ENCODE peak calls at places on chromosomes 12 and 14, in seven cellular contexts. One of them, this sample, is unnamed.

GRCh38 chr14:50084666-50085065 is 31.7 kb downstream of the VCPKMT start:
- DNase-seq in mammary epithelial cell: no peak
- DNase-seq in BJ: no peak
- DNase-seq in psoas muscle: no peak
- DNase-seq in CD8-positive, alpha-beta T cell: no peak
- DNase-seq in spleen: no peak
- DNase-seq in HFF-Myc: no peak
- DNase-seq in this sample: no peak

GRCh38 chr14:80100681-80101080 is 110.6 kb downstream of the DIO2 start:
- DNase-seq in mammary epithelial cell: no peak
- DNase-seq in BJ: no peak
- DNase-seq in psoas muscle: no peak
- DNase-seq in CD8-positive, alpha-beta T cell: no peak
- DNase-seq in spleen: no peak
- DNase-seq in HFF-Myc: no peak
- DNase-seq in this sample: no peak

GRCh38 chr12:93377252-93377542 is 528 bp upstream of the NUDT4 start:
- DNase-seq in mammary epithelial cell: no peak
- DNase-seq in BJ: no peak
- DNase-seq in psoas muscle: no peak
- DNase-seq in CD8-positive, alpha-beta T cell: no peak
- DNase-seq in spleen: no peak
- DNase-seq in HFF-Myc: no peak
- DNase-seq in this sample: no peak

GRCh38 chr14:94051115-94051514 is 25.0 kb downstream of the OTUB2 start:
- DNase-seq in mammary epithelial cell: peak; percentile 24
- DNase-seq in BJ: no peak
- DNase-seq in psoas muscle: no peak
- DNase-seq in CD8-positive, alpha-beta T cell: no peak
- DNase-seq in spleen: peak; percentile 63
- DNase-seq in HFF-Myc: no peak
- DNase-seq in this sample: peak; percentile 66

GRCh38 chr12:69123909-69124638 is 115.3 kb upstream of the CPSF6 start:
- DNase-seq in mammary epithelial cell: no peak
- DNase-seq in BJ: no peak
- DNase-seq in psoas muscle: no peak
- DNase-seq in CD8-positive, alpha-beta T cell: no peak
- DNase-seq in spleen: no peak
- DNase-seq in HFF-Myc: no peak
- DNase-seq in this sample: no peak

GRCh38 chr14:79405511-79405910 is 805.8 kb downstream of the DIO2 start:
- DNase-seq in mammary epithelial cell: no peak
- DNase-seq in BJ: no peak
- DNase-seq in psoas muscle: no peak
- DNase-seq in CD8-positive, alpha-beta T cell: no peak
- DNase-seq in spleen: no peak
- DNase-seq in HFF-Myc: no peak
- DNase-seq in this sample: no peak

GRCh38 chr12:115149279-115149678 is 465.3 kb upstream of the TBX3 start:
- DNase-seq in mammary epithelial cell: no peak
- DNase-seq in BJ: no peak
- DNase-seq in psoas muscle: no peak
- DNase-seq in CD8-positive, alpha-beta T cell: no peak
- DNase-seq in spleen: no peak
- DNase-seq in HFF-Myc: no peak
- DNase-seq in this sample: no peak

GRCh38 chr12:13156277-13156676 is 40.2 kb upstream of the EMP1 start:
- DNase-seq in mammary epithelial cell: no peak
- DNase-seq in BJ: no peak
- DNase-seq in psoas muscle: no peak
- DNase-seq in CD8-positive, alpha-beta T cell: no peak
- DNase-seq in spleen: no peak
- DNase-seq in HFF-Myc: no peak
- DNase-seq in this sample: no peak

GRCh38 chr12:131863711-131864396 is 30.6 kb upstream of the ULK1 start:
- DNase-seq in mammary epithelial cell: no peak
- DNase-seq in BJ: no peak
- DNase-seq in psoas muscle: no peak
- DNase-seq in CD8-positive, alpha-beta T cell: no peak
- DNase-seq in spleen: no peak
- DNase-seq in HFF-Myc: no peak
- DNase-seq in this sample: no peak

GRCh38 chr12:26571539-26571938 is 261.5 kb downstream of the ITPR2 start:
- DNase-seq in mammary epithelial cell: no peak
- DNase-seq in BJ: no peak
- DNase-seq in psoas muscle: no peak
- DNase-seq in CD8-positive, alpha-beta T cell: no peak
- DNase-seq in spleen: no peak
- DNase-seq in HFF-Myc: no peak
- DNase-seq in this sample: no peak

GRCh38 chr14:47022721-47023120 is 371.1 kb upstream of the RPL10L start:
- DNase-seq in mammary epithelial cell: peak; percentile 73
- DNase-seq in BJ: no peak
- DNase-seq in psoas muscle: no peak
- DNase-seq in CD8-positive, alpha-beta T cell: no peak
- DNase-seq in spleen: no peak
- DNase-seq in HFF-Myc: no peak
- DNase-seq in this sample: no peak

GRCh38 chr14:54902143-54902520 is 494 bp downstream of the GCH1 start:
- DNase-seq in mammary epithelial cell: peak; percentile 71
- DNase-seq in BJ: no peak
- DNase-seq in psoas muscle: peak; percentile 78
- DNase-seq in CD8-positive, alpha-beta T cell: peak; percentile 53
- DNase-seq in spleen: peak; percentile 95
- DNase-seq in HFF-Myc: no peak
- DNase-seq in this sample: peak; percentile 67

GRCh38 chr12:91355150-91356006 is 172.8 kb upstream of the DCN start:
- DNase-seq in mammary epithelial cell: peak; percentile 49
- DNase-seq in BJ: no peak
- DNase-seq in psoas muscle: peak; percentile 57
- DNase-seq in CD8-positive, alpha-beta T cell: no peak
- DNase-seq in spleen: peak; percentile 73
- DNase-seq in HFF-Myc: peak; percentile 71
- DNase-seq in this sample: peak; percentile 88

GRCh38 chr14:69814397-69814796 is 17.4 kb upstream of the SLC10A1 start:
- DNase-seq in mammary epithelial cell: no peak
- DNase-seq in BJ: no peak
- DNase-seq in psoas muscle: no peak
- DNase-seq in CD8-positive, alpha-beta T cell: no peak
- DNase-seq in spleen: no peak
- DNase-seq in HFF-Myc: no peak
- DNase-seq in this sample: no peak

GRCh38 chr14:69811227-69811867 is 14.3 kb upstream of the SLC10A1 start:
- DNase-seq in mammary epithelial cell: no peak
- DNase-seq in BJ: no peak
- DNase-seq in psoas muscle: no peak
- DNase-seq in CD8-positive, alpha-beta T cell: no peak
- DNase-seq in spleen: no peak
- DNase-seq in HFF-Myc: no peak
- DNase-seq in this sample: no peak

GRCh38 chr14:69811868-69812252 is 14.8 kb upstream of the SLC10A1 start:
- DNase-seq in mammary epithelial cell: no peak
- DNase-seq in BJ: no peak
- DNase-seq in psoas muscle: no peak
- DNase-seq in CD8-positive, alpha-beta T cell: no peak
- DNase-seq in spleen: no peak
- DNase-seq in HFF-Myc: no peak
- DNase-seq in this sample: no peak

GRCh38 chr14:69815556-69815955 is 18.5 kb upstream of the SLC10A1 start:
- DNase-seq in mammary epithelial cell: no peak
- DNase-seq in BJ: no peak
- DNase-seq in psoas muscle: no peak
- DNase-seq in CD8-positive, alpha-beta T cell: no peak
- DNase-seq in spleen: no peak
- DNase-seq in HFF-Myc: no peak
- DNase-seq in this sample: no peak

GRCh38 chr14:69812725-69813124 is 15.7 kb upstream of the SLC10A1 start:
- DNase-seq in mammary epithelial cell: no peak
- DNase-seq in BJ: no peak
- DNase-seq in psoas muscle: no peak
- DNase-seq in CD8-positive, alpha-beta T cell: no peak
- DNase-seq in spleen: no peak
- DNase-seq in HFF-Myc: no peak
- DNase-seq in this sample: no peak
- TF ChIP-seq CTCF in mammary epithelial cell: peak; percentile 4
- TF ChIP-seq CTCF in BJ: no peak
- TF ChIP-seq CTCF in psoas muscle: no peak
- TF ChIP-seq CTCF in CD8-positive, alpha-beta T cell: no peak
- TF ChIP-seq CTCF in spleen: no peak
- TF ChIP-seq CTCF in HFF-Myc: no peak
- TF ChIP-seq CTCF in this sample: no peak

GRCh38 chr14:70879448-70879847 is 27.8 kb upstream of the PCNX1 start:
- DNase-seq in mammary epithelial cell: no peak
- DNase-seq in BJ: no peak
- DNase-seq in psoas muscle: no peak
- DNase-seq in CD8-positive, alpha-beta T cell: no peak
- DNase-seq in spleen: no peak
- DNase-seq in HFF-Myc: no peak
- DNase-seq in this sample: no peak

GRCh38 chr14:70885343-70886014 is 21.8 kb upstream of the PCNX1 start:
- DNase-seq in mammary epithelial cell: no peak
- DNase-seq in BJ: no peak
- DNase-seq in psoas muscle: no peak
- DNase-seq in CD8-positive, alpha-beta T cell: no peak
- DNase-seq in spleen: no peak
- DNase-seq in HFF-Myc: no peak
- DNase-seq in this sample: no peak

GRCh38 chr14:70882771-70883492 is 24.3 kb upstream of the PCNX1 start:
- DNase-seq in mammary epithelial cell: peak; percentile 74
- DNase-seq in BJ: no peak
- DNase-seq in psoas muscle: no peak
- DNase-seq in CD8-positive, alpha-beta T cell: no peak
- DNase-seq in spleen: no peak
- DNase-seq in HFF-Myc: peak; percentile 82
- DNase-seq in this sample: peak; percentile 90

GRCh38 chr14:70884595-70885342 is 22.5 kb upstream of the PCNX1 start:
- DNase-seq in mammary epithelial cell: peak; percentile 65
- DNase-seq in BJ: no peak
- DNase-seq in psoas muscle: no peak
- DNase-seq in CD8-positive, alpha-beta T cell: no peak
- DNase-seq in spleen: no peak
- DNase-seq in HFF-Myc: no peak
- DNase-seq in this sample: no peak

DNA sequence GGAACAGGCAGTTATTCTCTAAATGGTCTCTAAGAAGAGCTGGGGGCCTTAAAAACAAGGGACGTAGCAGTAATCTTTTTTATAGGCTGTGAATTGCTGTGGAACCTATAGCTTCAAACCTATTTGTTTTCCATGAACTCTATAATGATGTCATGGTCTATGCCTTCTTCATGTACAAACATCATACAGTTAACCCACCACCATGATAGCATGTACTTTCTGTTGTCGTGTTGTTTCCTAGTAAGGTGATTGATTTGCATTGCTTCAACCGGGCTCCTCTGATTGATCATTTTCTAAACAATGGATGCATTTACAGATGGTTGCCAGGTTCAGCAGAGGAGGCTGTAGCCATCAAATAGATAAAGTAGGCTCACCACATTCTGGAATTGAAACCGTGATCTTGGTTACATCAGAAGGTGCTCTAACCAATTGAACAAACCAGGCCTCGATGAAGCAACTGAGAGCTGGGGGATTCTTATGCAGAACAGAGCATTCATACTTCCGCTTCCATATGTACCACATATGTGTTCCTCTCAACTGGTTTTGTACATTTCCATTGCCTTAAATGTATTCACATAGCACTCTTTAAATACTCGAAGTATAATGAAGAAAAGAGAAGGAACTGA is 25.6 kb upstream of the PCNX1 start:
- DNase-seq in mammary epithelial cell: no peak
- DNase-seq in BJ: no peak
- DNase-seq in psoas muscle: no peak
- DNase-seq in CD8-positive, alpha-beta T cell: no peak
- DNase-seq in spleen: no peak
- DNase-seq in HFF-Myc: no peak
- DNase-seq in this sample: no peak
- H3K4me3 ChIP-seq in mammary epithelial cell: no peak overlapping the region
- H3K4me3 ChIP-seq in BJ: no peak overlapping the region
- H3K4me3 ChIP-seq in psoas muscle: no peak overlapping the region
- H3K4me3 ChIP-seq in CD8-positive, alpha-beta T cell: no peak overlapping the region
- H3K4me3 ChIP-seq in spleen: no peak overlapping the region
- H3K4me3 ChIP-seq in HFF-Myc: no peak overlapping the region
- H3K4me3 ChIP-seq in this sample: no peak overlapping the region

DNA sequence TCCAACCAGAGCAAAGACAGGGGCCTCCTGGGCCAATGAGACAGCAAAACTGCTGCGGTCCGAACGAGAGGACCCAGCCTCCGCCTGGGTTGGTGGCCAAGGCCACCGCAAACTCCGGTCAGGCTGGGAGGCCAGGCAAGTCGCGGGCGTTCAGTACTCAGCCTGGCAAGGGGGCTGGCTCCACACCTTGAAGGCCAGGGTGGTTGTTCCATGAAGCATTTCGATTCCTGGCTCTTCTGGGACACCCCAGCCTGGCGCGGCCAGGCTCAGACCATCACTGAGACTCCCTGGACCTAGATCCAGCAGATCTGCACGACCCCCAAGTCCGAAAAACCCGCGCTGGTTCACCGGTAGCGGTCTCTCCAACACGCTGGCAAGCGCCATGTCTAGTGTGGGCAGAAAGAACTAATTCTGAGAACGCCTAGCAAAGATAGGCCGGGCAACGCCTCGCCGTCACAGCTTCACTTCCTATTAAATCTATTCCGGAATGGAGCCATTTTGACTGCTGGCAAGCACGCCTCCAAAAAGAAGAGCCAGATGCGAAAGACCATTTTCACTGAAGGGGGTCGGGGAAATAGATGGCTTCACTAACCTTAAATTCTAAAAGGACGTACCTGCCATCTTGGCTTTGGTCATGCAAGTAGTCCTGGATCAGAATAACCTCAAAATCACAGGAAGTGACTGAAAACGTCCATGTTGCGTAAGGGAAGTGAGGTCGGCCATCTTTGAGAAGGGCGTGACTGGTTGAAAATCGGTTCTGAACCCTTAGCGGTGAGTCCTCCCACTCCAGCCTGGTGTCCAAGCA is at the start of gene PSMB5:
- DNase-seq in mammary epithelial cell: peak; percentile 93
- DNase-seq in BJ: peak; percentile 79
- DNase-seq in psoas muscle: peak; percentile 89
- DNase-seq in CD8-positive, alpha-beta T cell: peak; percentile 79
- DNase-seq in spleen: peak; percentile 94
- DNase-seq in HFF-Myc: peak; percentile 90
- DNase-seq in this sample: peak; percentile 97
- TF ChIP-seq CTCF in mammary epithelial cell: no peak
- TF ChIP-seq CTCF in BJ: peak; percentile 9
- TF ChIP-seq CTCF in psoas muscle: no peak
- TF ChIP-seq CTCF in CD8-positive, alpha-beta T cell: no peak
- TF ChIP-seq CTCF in spleen: peak; percentile 52
- TF ChIP-seq CTCF in HFF-Myc: no peak
- TF ChIP-seq CTCF in this sample: no peak

DNA sequence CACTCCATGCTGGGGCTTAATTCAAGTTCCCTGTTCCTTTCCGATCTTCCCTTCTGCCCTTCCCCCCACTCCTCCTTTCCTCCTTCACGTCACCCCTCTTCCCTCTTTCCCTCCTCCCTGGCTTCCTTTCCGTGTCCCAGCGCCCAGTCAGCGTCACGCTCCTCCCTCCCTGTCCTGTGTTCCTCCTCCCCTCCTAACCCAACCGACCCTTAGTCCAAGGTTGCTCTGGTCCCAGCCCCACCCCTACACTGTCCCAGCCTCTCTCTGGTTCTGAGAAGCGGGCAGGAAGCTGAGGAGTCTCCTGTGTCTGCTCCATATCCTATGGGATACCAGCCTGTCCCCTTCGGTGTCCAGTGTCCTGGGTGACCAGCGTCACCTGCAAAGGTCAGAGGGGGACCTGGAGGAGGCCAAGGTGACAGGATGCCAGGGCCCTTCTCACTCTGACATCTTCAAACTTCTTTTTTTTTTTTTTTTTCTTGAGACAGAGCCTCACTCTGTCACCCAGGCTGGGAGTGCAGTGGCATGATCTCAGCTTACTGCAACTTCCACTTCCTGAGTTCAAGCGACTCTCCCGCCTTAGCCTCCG is 56.2 kb upstream of the TSPAN9 start:
- DNase-seq in mammary epithelial cell: no peak
- DNase-seq in BJ: no peak
- DNase-seq in psoas muscle: no peak
- DNase-seq in CD8-positive, alpha-beta T cell: no peak
- DNase-seq in spleen: no peak
- DNase-seq in HFF-Myc: no peak
- DNase-seq in this sample: no peak
- H3K4me3 ChIP-seq in mammary epithelial cell: no peak overlapping the region
- H3K4me3 ChIP-seq in BJ: no peak overlapping the region
- H3K4me3 ChIP-seq in psoas muscle: no peak overlapping the region
- H3K4me3 ChIP-seq in CD8-positive, alpha-beta T cell: no peak overlapping the region
- H3K4me3 ChIP-seq in spleen: no peak overlapping the region
- H3K4me3 ChIP-seq in HFF-Myc: no peak overlapping the region
- H3K4me3 ChIP-seq in this sample: no peak overlapping the region